ENCODE peak calls at places on chromosomes 3 and 15, in seven cellular contexts. Z, I, B, R, J, F and C are unnamed samples.
A peak's percentile ranks its signal among the peaks of the same experiment; 100 is the strongest.

GRCh38 chr15:51310064-51310463 is 28.3 kb downstream of the CYP19A1 start:
- DNase-seq in Z (no peak), I (no peak), B (no peak), R (no peak), J (no peak), F (no peak), C (no peak)

GRCh38 chr3:143975549-143976152 is 4.0 kb downstream of the DIPK2A start:
- DNase-seq in Z (peak; percentile 58), I (no peak), B (no peak), R (no peak), J (no peak), F (no peak), C (no peak)

GRCh38 chr15:95770191-95770590 is 560.3 kb upstream of the NR2F2 start:
- DNase-seq in Z (no peak), I (no peak), B (no peak), R (no peak), J (no peak), F (no peak), C (no peak)

GRCh38 chr15:81880314-81880713 is 165.5 kb downstream of the MEX3B start:
- DNase-seq in Z (no peak), I (no peak), B (no peak), R (no peak), J (no peak), F (no peak), C (no peak)

GRCh38 chr3:71433631-71434030 is 149.9 kb downstream of the FOXP1 start:
- DNase-seq in Z (no peak), I (no peak), B (no peak), R (no peak), J (no peak), F (no peak), C (no peak)

GRCh38 chr15:65981837-65982696 is 112.8 kb downstream of the RAB11A start:
- DNase-seq in Z (peak; percentile 86), I (peak; percentile 63), B (peak; percentile 56), R (peak; percentile 27), J (peak; percentile 50), F (peak; percentile 72), C (no peak)

GRCh38 chr15:86076468-86076867 is 3.2 kb upstream of the AGBL1 start:
- DNase-seq in Z (no peak), I (no peak), B (no peak), R (no peak), J (no peak), F (no peak), C (no peak)

GRCh38 chr3:19526071-19526470 is 377.8 kb downstream of the KCNH8 start:
- DNase-seq in Z (no peak), I (no peak), B (no peak), R (no peak), J (no peak), F (no peak), C (no peak)

GRCh38 chr15:58438956-58439355 is 7.2 kb downstream of the LIPC start:
- DNase-seq in Z (peak; percentile 33), I (no peak), B (no peak), R (peak; percentile 58), J (peak; percentile 29), F (no peak), C (no peak)

GRCh38 chr3:126345641-126346460 is 11.4 kb downstream of the KLF15 start:
- DNase-seq in Z (no peak), I (no peak), B (no peak), R (no peak), J (no peak), F (peak; percentile 73), C (no peak)

GRCh38 chr3:157160652-157161480 is 919 bp upstream of the CCNL1 start:
- DNase-seq in Z (peak; percentile 91), I (peak; percentile 33), B (peak; percentile 28), R (no peak), J (no peak), F (peak; percentile 97), C (no peak)

GRCh38 chr15:61115241-61115640 is 113.9 kb downstream of the RORA start:
- DNase-seq in Z (no peak), I (no peak), B (no peak), R (no peak), J (no peak), F (no peak), C (no peak)

GRCh38 chr15:35624881-35625280 is 78.9 kb upstream of the DPH6 start:
- DNase-seq in Z (no peak), I (no peak), B (no peak), R (no peak), J (no peak), F (no peak), C (no peak)

GRCh38 chr15:33104276-33104675 is 90.2 kb downstream of the FMN1 start:
- DNase-seq in Z (no peak), I (no peak), B (no peak), R (no peak), J (no peak), F (no peak), C (no peak)

GRCh38 chr15:73284073-73284472 is 84.7 kb downstream of the HCN4 start:
- DNase-seq in Z (peak; percentile 42), I (no peak), B (no peak), R (no peak), J (no peak), F (no peak), C (no peak)

GRCh38 chr3:66534304-66534703 is 33.5 kb upstream of the LRIG1 start:
- DNase-seq in Z (no peak), I (no peak), B (no peak), R (no peak), J (no peak), F (no peak), C (no peak)

GRCh38 chr3:196648856-196649255 is 9.4 kb downstream of the NRROS start:
- DNase-seq in Z (no peak), I (no peak), B (no peak), R (no peak), J (no peak), F (peak; percentile 35), C (no peak)

GRCh38 chr15:97745481-97746071 is 214.9 kb upstream of the ARRDC4 start:
- DNase-seq in Z (peak; percentile 39), I (no peak), B (no peak), R (no peak), J (peak; percentile 51), F (no peak), C (no peak)

GRCh38 chr3:52447512-52448355 is 2.8 kb upstream of the SEMA3G start:
- DNase-seq in Z (no peak), I (no peak), B (no peak), R (no peak), J (no peak), F (no peak), C (no peak)

GRCh38 chr3:136943396-136943795 is 14.4 kb upstream of the IL20RB start:
- DNase-seq in Z (no peak), I (no peak), B (no peak), R (no peak), J (no peak), F (no peak), C (no peak)

GRCh38 chr3:64399205-64399800 is 174.0 kb upstream of the PRICKLE2 start:
- DNase-seq in Z (peak; percentile 68), I (no peak), B (no peak), R (peak; percentile 37), J (peak; percentile 20), F (no peak), C (no peak)

GRCh38 chr3:136734382-136735070 is 17.7 kb downstream of the STAG1 start:
- DNase-seq in Z (peak; percentile 23), I (no peak), B (no peak), R (no peak), J (no peak), F (no peak), C (no peak)

GRCh38 chr3:158152186-158152585 is 42.3 kb downstream of the RSRC1 start:
- DNase-seq in Z (no peak), I (no peak), B (no peak), R (no peak), J (no peak), F (no peak), C (no peak)

GRCh38 chr3:15498461-15499214 is 22.9 kb downstream of the COLQ start:
- DNase-seq in Z (no peak), I (no peak), B (no peak), R (no peak), J (peak; percentile 29), F (peak; percentile 85), C (no peak)

GRCh38 chr3:118818386-118818785 is 216.3 kb downstream of the IGSF11 start:
- DNase-seq in Z (no peak), I (no peak), B (no peak), R (no peak), J (no peak), F (no peak), C (no peak)

GRCh38 chr3:73656241-73656890 is 31.6 kb upstream of the PDZRN3 start:
- DNase-seq in Z (no peak), I (no peak), B (no peak), R (no peak), J (no peak), F (no peak), C (no peak)